ENCODE peak calls at places on chromosome 21, in four cellular contexts. One of them, this sample, is unnamed.

GRCh38 chr21:29523646-29524045 is 224.9 kb downstream of the BACH1 start:
- DNase-seq in lower lobe of right lung: no peak
- DNase-seq in endothelial cell: no peak
- DNase-seq in upper lobe of left lung: no peak
- DNase-seq in this sample: no peak

GRCh38 chr21:22609802-22610201 is 1611.6 kb downstream of the NCAM2 start:
- DNase-seq in upper lobe of left lung: no peak
- DNase-seq in endothelial cell: no peak
- DNase-seq in lower lobe of right lung: no peak
- DNase-seq in this sample: no peak

GRCh38 chr21:31564439-31564838 is 95.1 kb upstream of the SOD1 start:
- DNase-seq in upper lobe of left lung: no peak
- DNase-seq in endothelial cell: no peak
- DNase-seq in lower lobe of right lung: no peak
- DNase-seq in this sample: no peak

GRCh38 chr21:36059823-36060158 is 535 bp downstream of the SETD4 start:
- DNase-seq in upper lobe of left lung: peak
- DNase-seq in endothelial cell: peak
- DNase-seq in lower lobe of right lung: no peak
- DNase-seq in this sample: no peak

GRCh38 chr21:28280611-28281010 is 712.1 kb downstream of the LTN1 start:
- DNase-seq in endothelial cell: no peak
- DNase-seq in lower lobe of right lung: no peak
- DNase-seq in upper lobe of left lung: no peak
- DNase-seq in this sample: no peak

GRCh38 chr21:36156815-36157670 is at the start of gene DOP1B:
- DNase-seq in endothelial cell: no peak
- DNase-seq in lower lobe of right lung: no peak
- DNase-seq in upper lobe of left lung: no peak
- DNase-seq in this sample: peak

GRCh38 chr21:16587141-16587570 is 857.4 kb downstream of the USP25 start:
- DNase-seq in endothelial cell: no peak
- DNase-seq in upper lobe of left lung: peak
- DNase-seq in lower lobe of right lung: peak
- DNase-seq in this sample: no peak

GRCh38 chr21:33372582-33372981 is 30.6 kb upstream of the IFNGR2 start:
- DNase-seq in upper lobe of left lung: no peak
- DNase-seq in lower lobe of right lung: no peak
- DNase-seq in endothelial cell: no peak
- DNase-seq in this sample: no peak

GRCh38 chr21:39173999-39174398 is 9.3 kb downstream of the PSMG1 start:
- DNase-seq in upper lobe of left lung: no peak
- DNase-seq in endothelial cell: no peak
- DNase-seq in lower lobe of right lung: no peak
- DNase-seq in this sample: no peak

GRCh38 chr21:18646114-18646513 is 242.5 kb upstream of the TMPRSS15 start:
- DNase-seq in lower lobe of right lung: no peak
- DNase-seq in upper lobe of left lung: no peak
- DNase-seq in endothelial cell: no peak
- DNase-seq in this sample: no peak

GRCh38 chr21:36709030-36709867 is 10.3 kb downstream of the SIM2 start:
- DNase-seq in upper lobe of left lung: peak
- DNase-seq in endothelial cell: no peak
- DNase-seq in lower lobe of right lung: no peak
- DNase-seq in this sample: peak

GRCh38 chr21:37032877-37033471 is 26.5 kb downstream of the RIPPLY3 start:
- DNase-seq in lower lobe of right lung: no peak
- DNase-seq in upper lobe of left lung: no peak
- DNase-seq in endothelial cell: no peak
- DNase-seq in this sample: no peak

GRCh38 chr21:18840239-18840638 is 436.7 kb upstream of the TMPRSS15 start:
- DNase-seq in upper lobe of left lung: no peak
- DNase-seq in lower lobe of right lung: no peak
- DNase-seq in endothelial cell: no peak
- DNase-seq in this sample: no peak

GRCh38 chr21:23374155-23374554 is 2233.1 kb downstream of the MRPL39 start:
- DNase-seq in endothelial cell: no peak
- DNase-seq in upper lobe of left lung: no peak
- DNase-seq in lower lobe of right lung: no peak
- DNase-seq in this sample: no peak

GRCh38 chr21:34688715-34689114 is 19.9 kb downstream of the CLIC6 start:
- DNase-seq in endothelial cell: no peak
- DNase-seq in lower lobe of right lung: no peak
- DNase-seq in upper lobe of left lung: no peak
- DNase-seq in this sample: no peak

GRCh38 chr21:34687065-34687464 is 18.3 kb downstream of the CLIC6 start:
- DNase-seq in endothelial cell: no peak
- DNase-seq in lower lobe of right lung: no peak
- DNase-seq in upper lobe of left lung: no peak
- DNase-seq in this sample: no peak

GRCh38 chr21:34690041-34690792 is 21.4 kb downstream of the CLIC6 start:
- DNase-seq in endothelial cell: no peak
- DNase-seq in upper lobe of left lung: no peak
- DNase-seq in lower lobe of right lung: no peak
- DNase-seq in this sample: no peak

GRCh38 chr21:34690793-34691175 is 22.0 kb downstream of the CLIC6 start:
- DNase-seq in lower lobe of right lung: no peak
- DNase-seq in endothelial cell: no peak
- DNase-seq in upper lobe of left lung: no peak
- DNase-seq in this sample: no peak

GRCh38 chr21:34688145-34688544 is 19.4 kb downstream of the CLIC6 start:
- DNase-seq in lower lobe of right lung: no peak
- DNase-seq in endothelial cell: peak
- DNase-seq in upper lobe of left lung: no peak
- DNase-seq in this sample: no peak
- TF ChIP-seq CTCF in lower lobe of right lung: no peak
- TF ChIP-seq CTCF in endothelial cell: peak
- TF ChIP-seq CTCF in upper lobe of left lung: no peak
- TF ChIP-seq CTCF in this sample: no peak

GRCh38 chr21:43728467-43729390 is 9.8 kb downstream of the PDXK start:
- DNase-seq in lower lobe of right lung: peak
- DNase-seq in upper lobe of left lung: peak
- DNase-seq in endothelial cell: peak
- DNase-seq in this sample: peak
- TF ChIP-seq CTCF in lower lobe of right lung: peak
- TF ChIP-seq CTCF in upper lobe of left lung: peak
- TF ChIP-seq CTCF in endothelial cell: peak
- TF ChIP-seq CTCF in this sample: peak

DNA sequence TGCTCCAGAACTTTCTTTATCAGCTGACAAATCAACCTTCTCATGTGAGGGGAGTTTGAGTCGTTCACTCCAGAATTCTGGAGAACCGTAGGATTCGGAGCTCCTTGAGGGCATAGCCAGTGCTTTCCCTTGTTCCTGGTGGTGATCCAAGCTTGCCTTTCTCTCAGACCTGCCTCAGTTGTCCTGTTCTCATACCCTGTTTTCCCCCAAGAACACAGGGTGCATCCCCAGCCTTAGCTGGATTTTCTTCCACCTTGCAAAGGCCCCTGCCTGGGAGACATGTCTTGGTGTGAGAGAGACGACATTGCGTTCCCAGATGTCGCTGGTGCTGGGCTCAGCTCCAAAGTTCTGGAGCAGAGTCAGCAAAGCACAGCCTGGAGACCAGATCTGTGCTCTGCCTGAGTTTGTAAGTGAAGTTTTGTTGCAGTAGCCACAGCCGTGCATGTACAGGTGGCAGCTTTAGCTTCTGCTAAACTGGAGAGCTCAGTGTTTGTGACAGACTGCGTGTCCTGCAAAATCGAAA is 40.0 kb downstream of the ABCG1 start:
- DNase-seq in lower lobe of right lung: no peak
- DNase-seq in upper lobe of left lung: no peak
- DNase-seq in endothelial cell: no peak
- DNase-seq in this sample: no peak
- TF ChIP-seq CTCF in lower lobe of right lung: peak
- TF ChIP-seq CTCF in upper lobe of left lung: no peak
- TF ChIP-seq CTCF in endothelial cell: no peak
- TF ChIP-seq CTCF in this sample: peak

GRCh38 chr21:46551636-46552241 is 53.1 kb downstream of the S100B start:
- DNase-seq in upper lobe of left lung: peak
- DNase-seq in endothelial cell: no peak
- DNase-seq in lower lobe of right lung: peak
- DNase-seq in this sample: peak
- TF ChIP-seq CTCF in upper lobe of left lung: no peak
- TF ChIP-seq CTCF in endothelial cell: no peak
- TF ChIP-seq CTCF in lower lobe of right lung: no peak
- TF ChIP-seq CTCF in this sample: no peak

GRCh38 chr21:25369524-25370300 is 237.6 kb downstream of the MRPL39 start:
- DNase-seq in endothelial cell: no peak
- DNase-seq in upper lobe of left lung: no peak
- DNase-seq in lower lobe of right lung: no peak
- DNase-seq in this sample: no peak

GRCh38 chr21:25371831-25372434 is 235.3 kb downstream of the MRPL39 start:
- DNase-seq in upper lobe of left lung: no peak
- DNase-seq in lower lobe of right lung: no peak
- DNase-seq in endothelial cell: no peak
- DNase-seq in this sample: no peak

GRCh38 chr21:25370311-25370744 is 237.0 kb downstream of the MRPL39 start:
- DNase-seq in upper lobe of left lung: no peak
- DNase-seq in lower lobe of right lung: no peak
- DNase-seq in endothelial cell: no peak
- DNase-seq in this sample: no peak

GRCh38 chr21:25375675-25376074 is 231.6 kb downstream of the MRPL39 start:
- DNase-seq in upper lobe of left lung: no peak
- DNase-seq in endothelial cell: no peak
- DNase-seq in lower lobe of right lung: no peak
- DNase-seq in this sample: no peak

GRCh38 chr21:25373126-25374082 is 233.9 kb downstream of the MRPL39 start:
- DNase-seq in upper lobe of left lung: no peak
- DNase-seq in endothelial cell: no peak
- DNase-seq in lower lobe of right lung: no peak
- DNase-seq in this sample: no peak
- TF ChIP-seq CTCF in upper lobe of left lung: no peak
- TF ChIP-seq CTCF in endothelial cell: no peak
- TF ChIP-seq CTCF in lower lobe of right lung: no peak
- TF ChIP-seq CTCF in this sample: no peak

GRCh38 chr21:26028183-26028582 is 142.4 kb downstream of the APP start:
- DNase-seq in upper lobe of left lung: no peak
- DNase-seq in endothelial cell: no peak
- DNase-seq in lower lobe of right lung: no peak
- DNase-seq in this sample: no peak

GRCh38 chr21:26027696-26028095 is 142.9 kb downstream of the APP start:
- DNase-seq in lower lobe of right lung: no peak
- DNase-seq in endothelial cell: no peak
- DNase-seq in upper lobe of left lung: no peak
- DNase-seq in this sample: no peak

DNA sequence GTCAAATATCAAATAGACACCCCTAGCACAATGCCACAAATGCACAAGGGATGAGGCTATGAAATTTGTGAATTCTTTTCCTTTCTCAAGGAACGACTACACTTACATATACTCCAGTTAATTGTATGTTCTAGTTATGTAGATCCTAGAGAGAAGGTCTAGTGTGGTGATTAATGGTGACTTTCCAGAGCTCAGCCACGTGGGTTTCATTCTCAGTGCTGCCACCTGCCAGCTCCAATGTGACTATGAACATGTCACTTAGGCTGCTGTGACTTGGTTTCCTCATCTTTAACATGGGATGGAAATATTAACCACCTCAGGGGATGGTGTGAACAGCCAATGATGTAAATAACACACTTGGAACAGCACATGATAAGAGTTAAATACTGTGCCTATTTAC is 138.3 kb downstream of the APP start:
- DNase-seq in upper lobe of left lung: no peak
- DNase-seq in lower lobe of right lung: no peak
- DNase-seq in endothelial cell: no peak
- DNase-seq in this sample: no peak
- TF ChIP-seq CTCF in upper lobe of left lung: no peak
- TF ChIP-seq CTCF in lower lobe of right lung: no peak
- TF ChIP-seq CTCF in endothelial cell: no peak
- TF ChIP-seq CTCF in this sample: no peak

GRCh38 chr21:45468051-45468970 is 63.3 kb downstream of the COL18A1 start:
- DNase-seq in endothelial cell: no peak
- DNase-seq in upper lobe of left lung: no peak
- DNase-seq in lower lobe of right lung: peak
- DNase-seq in this sample: no peak

GRCh38 chr21:45471229-45472052 is 66.5 kb downstream of the COL18A1 start:
- DNase-seq in endothelial cell: no peak
- DNase-seq in lower lobe of right lung: no peak
- DNase-seq in upper lobe of left lung: no peak
- DNase-seq in this sample: no peak

GRCh38 chr21:45468971-45469272 is 64.0 kb downstream of the COL18A1 start:
- DNase-seq in upper lobe of left lung: no peak
- DNase-seq in endothelial cell: no peak
- DNase-seq in lower lobe of right lung: peak
- DNase-seq in this sample: no peak

GRCh38 chr21:45470087-45470515 is 65.1 kb downstream of the COL18A1 start:
- DNase-seq in lower lobe of right lung: no peak
- DNase-seq in endothelial cell: no peak
- DNase-seq in upper lobe of left lung: no peak
- DNase-seq in this sample: no peak

DNA sequence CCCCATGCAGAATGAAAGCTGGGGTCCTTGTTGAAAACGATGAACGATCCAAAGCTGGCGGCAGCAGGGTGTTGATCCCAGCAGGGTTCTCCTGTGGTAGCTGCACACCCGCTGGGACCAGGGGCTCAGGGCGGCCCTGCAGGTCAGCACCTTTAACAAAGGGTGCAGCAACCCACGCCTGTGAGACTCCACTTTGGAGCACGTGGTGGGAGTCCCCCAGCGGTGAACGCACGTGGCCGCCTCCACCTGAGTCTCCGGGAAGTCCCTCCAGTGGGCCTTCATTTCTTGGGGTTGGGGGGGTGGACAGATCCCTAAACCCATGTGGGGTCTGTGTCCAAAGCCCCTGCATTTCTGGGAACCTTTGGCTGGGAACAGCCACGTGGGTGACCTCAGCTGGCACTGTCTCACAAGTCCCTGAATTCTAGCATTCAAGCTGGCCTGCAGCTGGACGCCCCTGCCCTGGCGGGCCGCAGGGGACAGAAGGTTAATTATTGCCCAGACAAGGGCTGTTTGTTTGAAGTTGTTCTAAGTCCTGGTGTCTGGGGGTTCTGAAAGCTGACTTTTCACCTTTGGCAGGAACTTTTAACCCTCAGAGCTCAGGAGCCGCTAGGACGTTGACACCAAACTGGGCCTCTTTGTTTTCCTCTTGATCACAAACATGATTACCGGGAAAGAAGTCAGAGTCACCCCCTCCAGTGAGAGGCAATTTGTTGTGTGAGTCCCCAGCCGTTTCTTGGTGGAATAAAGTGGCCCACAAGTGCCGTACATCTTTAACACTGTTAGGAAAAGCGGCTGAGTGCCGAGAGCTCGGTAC is 64.5 kb downstream of the COL18A1 start:
- DNase-seq in lower lobe of right lung: no peak
- DNase-seq in upper lobe of left lung: no peak
- DNase-seq in endothelial cell: no peak
- DNase-seq in this sample: no peak
- TF ChIP-seq CTCF in lower lobe of right lung: no peak
- TF ChIP-seq CTCF in upper lobe of left lung: no peak
- TF ChIP-seq CTCF in endothelial cell: no peak
- TF ChIP-seq CTCF in this sample: no peak